ENCODE peak calls at places on chromosomes 16 and 17, in five cellular contexts. V, U, C, J and K are unnamed samples.

GRCh38 chr16:88298166-88298881 is 84.4 kb upstream of the ZNF469 start:
- DNase-seq in V (peak), U (no peak), C (no peak), J (no peak), K (no peak)

GRCh38 chr17:80827646-80828643 is 163.7 kb upstream of the CHMP6 start:
- DNase-seq in V (peak), U (peak), C (no peak), J (no peak), K (no peak)

GRCh38 chr17:51079049-51079448 is 41.6 kb downstream of the SPAG9 start:
- DNase-seq in V (peak), U (no peak), C (no peak), J (no peak), K (no peak)

GRCh38 chr17:27256225-27257030 is 37.5 kb upstream of the WSB1 start:
- DNase-seq in V (peak), U (no peak), C (no peak), J (peak), K (peak)

GRCh38 chr17:4968916-4969550 is 1.4 kb upstream of the SPAG7 start:
- DNase-seq in V (peak), U (no peak), C (no peak), J (peak), K (peak)

GRCh38 chr16:70399951-70400350 is 38.9 kb downstream of the ST3GAL2 start:
- DNase-seq in V (no peak), U (no peak), C (no peak), J (no peak), K (no peak)

GRCh38 chr17:4827399-4827798 is 5.7 kb upstream of the MINK1 start:
- DNase-seq in V (no peak), U (no peak), C (no peak), J (no peak), K (no peak)

GRCh38 chr16:27920391-27920891 is 143.1 kb downstream of the GSG1L start:
- DNase-seq in V (no peak), U (peak), C (peak), J (no peak), K (no peak)

GRCh38 chr16:25264599-25264998 is 7.0 kb upstream of the ZKSCAN2 start:
- DNase-seq in V (no peak), U (no peak), C (peak), J (no peak), K (no peak)

GRCh38 chr16:13540771-13541170 is 379.2 kb upstream of the ERCC4 start:
- DNase-seq in V (no peak), U (no peak), C (no peak), J (no peak), K (no peak)